ENCODE peak calls at places on chromosomes 4 and X, in seven cellular contexts. One of them, this sample, is unnamed. For H3K4me1, the result is how much of the 10 kb centered on the place peaks cover.

GRCh38 chr4:182297659-182298058 is 54.5 kb downstream of the TENM3 start:
- DNase-seq in SK-N-SH: no peak
- DNase-seq in tibial nerve: no peak
- DNase-seq in ovary: no peak
- DNase-seq in H1: no peak
- DNase-seq in A549: no peak
- DNase-seq in upper lobe of left lung: no peak
- DNase-seq in this sample: no peak

GRCh38 chrX:68705986-68706385 is 58.5 kb downstream of the STARD8 start:
- DNase-seq in SK-N-SH: no peak
- DNase-seq in tibial nerve: no peak
- DNase-seq in ovary: no peak
- DNase-seq in H1: no peak
- DNase-seq in A549: no peak
- DNase-seq in upper lobe of left lung: no peak
- DNase-seq in this sample: no peak

GRCh38 chr4:187059031-187059430 is 335.4 kb upstream of the FAT1 start:
- DNase-seq in SK-N-SH: no peak
- DNase-seq in tibial nerve: no peak
- DNase-seq in ovary: no peak
- DNase-seq in H1: no peak
- DNase-seq in A549: no peak
- DNase-seq in upper lobe of left lung: no peak
- DNase-seq in this sample: no peak

GRCh38 chr4:17030543-17030942 is 132.1 kb upstream of the LDB2 start:
- DNase-seq in SK-N-SH: no peak
- DNase-seq in tibial nerve: no peak
- DNase-seq in ovary: no peak
- DNase-seq in H1: no peak
- DNase-seq in A549: peak
- DNase-seq in upper lobe of left lung: no peak
- DNase-seq in this sample: no peak

GRCh38 chrX:84189125-84189524 is 1.1 kb upstream of the RPS6KA6 start:
- DNase-seq in SK-N-SH: no peak
- DNase-seq in tibial nerve: no peak
- DNase-seq in ovary: no peak
- DNase-seq in H1: no peak
- DNase-seq in A549: no peak
- DNase-seq in upper lobe of left lung: no peak
- DNase-seq in this sample: no peak

GRCh38 chr4:38663021-38663800 is 788 bp upstream of the KLF3 start:
- DNase-seq in SK-N-SH: no peak
- DNase-seq in tibial nerve: peak
- DNase-seq in ovary: peak
- DNase-seq in H1: peak
- DNase-seq in A549: peak
- DNase-seq in upper lobe of left lung: no peak
- DNase-seq in this sample: no peak

GRCh38 chr4:87465739-87466366 is 43.5 kb downstream of the NUDT9 start:
- DNase-seq in SK-N-SH: peak
- DNase-seq in tibial nerve: no peak
- DNase-seq in ovary: no peak
- DNase-seq in H1: no peak
- DNase-seq in A549: peak
- DNase-seq in upper lobe of left lung: no peak
- DNase-seq in this sample: no peak

GRCh38 chr4:90357117-90357710 is 230.0 kb downstream of the CCSER1 start:
- DNase-seq in SK-N-SH: peak
- DNase-seq in tibial nerve: no peak
- DNase-seq in ovary: no peak
- DNase-seq in H1: no peak
- DNase-seq in A549: peak
- DNase-seq in upper lobe of left lung: no peak
- DNase-seq in this sample: no peak

GRCh38 chr4:84606645-84607044 is 23.7 kb downstream of the CDS1 start:
- DNase-seq in SK-N-SH: no peak
- DNase-seq in tibial nerve: no peak
- DNase-seq in ovary: no peak
- DNase-seq in H1: no peak
- DNase-seq in A549: no peak
- DNase-seq in upper lobe of left lung: no peak
- DNase-seq in this sample: no peak

GRCh38 chrX:136694491-136695087 is 46.6 kb downstream of the CD40LG start:
- DNase-seq in SK-N-SH: peak
- DNase-seq in tibial nerve: no peak
- DNase-seq in ovary: no peak
- DNase-seq in H1: peak
- DNase-seq in A549: peak
- DNase-seq in upper lobe of left lung: no peak
- DNase-seq in this sample: no peak

GRCh38 chr4:1002131-1002630 is 9.0 kb upstream of the SLC26A1 start:
- DNase-seq in SK-N-SH: no peak
- DNase-seq in tibial nerve: peak
- DNase-seq in ovary: peak
- DNase-seq in H1: no peak
- DNase-seq in A549: no peak
- DNase-seq in upper lobe of left lung: peak
- DNase-seq in this sample: peak

GRCh38 chr4:74327751-74328150 is 19.5 kb downstream of the EPGN start:
- DNase-seq in SK-N-SH: no peak
- DNase-seq in tibial nerve: no peak
- DNase-seq in ovary: no peak
- DNase-seq in H1: no peak
- DNase-seq in A549: no peak
- DNase-seq in upper lobe of left lung: no peak
- DNase-seq in this sample: no peak

GRCh38 chr4:83320548-83320947 is 14.1 kb downstream of the HPSE start:
- DNase-seq in SK-N-SH: no peak
- DNase-seq in tibial nerve: peak
- DNase-seq in ovary: no peak
- DNase-seq in H1: no peak
- DNase-seq in A549: no peak
- DNase-seq in upper lobe of left lung: peak
- DNase-seq in this sample: peak

GRCh38 chr4:37795796-37796195 is 30.7 kb upstream of the PGM2 start:
- DNase-seq in SK-N-SH: no peak
- DNase-seq in tibial nerve: no peak
- DNase-seq in ovary: no peak
- DNase-seq in H1: no peak
- DNase-seq in A549: no peak
- DNase-seq in upper lobe of left lung: no peak
- DNase-seq in this sample: no peak

GRCh38 chr4:153465583-153465921 is 608 bp upstream of the TMEM131L start:
- DNase-seq in SK-N-SH: peak
- DNase-seq in tibial nerve: no peak
- DNase-seq in ovary: no peak
- DNase-seq in H1: peak
- DNase-seq in A549: peak
- DNase-seq in upper lobe of left lung: peak
- DNase-seq in this sample: peak

GRCh38 chr4:112119358-112119783 is 25.9 kb upstream of the FAM241A start:
- DNase-seq in SK-N-SH: no peak
- DNase-seq in tibial nerve: no peak
- DNase-seq in ovary: no peak
- DNase-seq in H1: no peak
- DNase-seq in A549: no peak
- DNase-seq in upper lobe of left lung: no peak
- DNase-seq in this sample: no peak

GRCh38 chr4:86117781-86118302 is 242.0 kb downstream of the MAPK10 start:
- DNase-seq in SK-N-SH: peak
- DNase-seq in tibial nerve: no peak
- DNase-seq in ovary: no peak
- DNase-seq in H1: no peak
- DNase-seq in A549: no peak
- DNase-seq in upper lobe of left lung: no peak
- DNase-seq in this sample: no peak

GRCh38 chr4:41526628-41527027 is 11.3 kb upstream of the LIMCH1 start:
- DNase-seq in SK-N-SH: no peak
- DNase-seq in tibial nerve: no peak
- DNase-seq in ovary: no peak
- DNase-seq in H1: no peak
- DNase-seq in A549: no peak
- DNase-seq in upper lobe of left lung: no peak
- DNase-seq in this sample: no peak

GRCh38 chr4:43423276-43423675 is 530.8 kb downstream of the GRXCR1 start:
- DNase-seq in SK-N-SH: no peak
- DNase-seq in tibial nerve: no peak
- DNase-seq in ovary: no peak
- DNase-seq in H1: no peak
- DNase-seq in A549: no peak
- DNase-seq in upper lobe of left lung: no peak
- DNase-seq in this sample: no peak

DNA sequence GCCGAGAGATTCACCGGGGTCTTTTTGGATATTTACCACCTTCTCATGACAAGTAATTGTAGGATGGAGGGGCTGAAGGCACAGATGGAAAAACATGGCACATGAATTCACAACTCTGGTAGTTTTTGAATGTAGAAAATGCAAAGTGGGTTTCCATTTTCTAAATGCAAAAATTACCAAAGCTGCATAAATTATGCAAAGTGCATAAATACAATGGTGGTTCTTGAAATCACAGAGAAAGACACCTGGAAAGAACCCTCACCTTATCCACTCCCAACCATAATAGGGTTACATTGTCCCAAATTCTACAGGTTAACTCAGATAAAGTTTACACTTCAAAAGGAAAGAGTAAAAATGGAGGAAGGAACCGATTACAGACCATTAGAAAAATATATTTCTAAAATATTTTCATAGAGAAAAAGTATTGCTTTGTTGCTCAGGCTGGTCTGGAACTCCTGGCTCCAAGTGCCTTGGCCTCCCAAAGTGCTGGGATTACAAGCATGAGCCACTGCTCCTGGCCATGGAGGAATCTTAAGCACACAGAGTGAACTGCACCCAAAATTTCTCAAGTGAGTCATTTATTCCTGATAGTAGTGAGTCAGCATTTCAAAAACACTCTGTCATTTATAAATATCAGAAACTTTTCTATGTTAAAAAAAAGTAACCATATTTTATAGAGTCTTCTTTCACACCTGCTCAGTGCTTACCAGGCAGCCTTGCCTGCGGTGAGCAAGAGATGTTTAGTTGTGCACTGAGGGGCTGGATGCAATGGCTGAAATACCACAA is 101.4 kb downstream of the FIP1L1 start:
- DNase-seq in SK-N-SH: no peak
- DNase-seq in tibial nerve: no peak
- DNase-seq in ovary: no peak
- DNase-seq in H1: no peak
- DNase-seq in A549: no peak
- DNase-seq in upper lobe of left lung: no peak
- DNase-seq in this sample: no peak
- H3K4me1 ChIP-seq in SK-N-SH: under half
- H3K4me1 ChIP-seq in tibial nerve: under half
- H3K4me1 ChIP-seq in ovary: under half
- H3K4me1 ChIP-seq in H1: under half
- H3K4me1 ChIP-seq in A549: under half
- H3K4me1 ChIP-seq in upper lobe of left lung: under half
- H3K4me1 ChIP-seq in this sample: under half

GRCh38 chr4:65669008-65669971 is 999 bp downstream of the EPHA5 start:
- DNase-seq in SK-N-SH: peak
- DNase-seq in tibial nerve: no peak
- DNase-seq in ovary: peak
- DNase-seq in H1: peak
- DNase-seq in A549: no peak
- DNase-seq in upper lobe of left lung: no peak
- DNase-seq in this sample: no peak
- TF ChIP-seq EP300 in SK-N-SH: no peak
- TF ChIP-seq EP300 in tibial nerve: no peak
- TF ChIP-seq EP300 in ovary: no peak
- TF ChIP-seq EP300 in H1: no peak
- TF ChIP-seq EP300 in A549: no peak
- TF ChIP-seq EP300 in upper lobe of left lung: no peak
- TF ChIP-seq EP300 in this sample: no peak

DNA sequence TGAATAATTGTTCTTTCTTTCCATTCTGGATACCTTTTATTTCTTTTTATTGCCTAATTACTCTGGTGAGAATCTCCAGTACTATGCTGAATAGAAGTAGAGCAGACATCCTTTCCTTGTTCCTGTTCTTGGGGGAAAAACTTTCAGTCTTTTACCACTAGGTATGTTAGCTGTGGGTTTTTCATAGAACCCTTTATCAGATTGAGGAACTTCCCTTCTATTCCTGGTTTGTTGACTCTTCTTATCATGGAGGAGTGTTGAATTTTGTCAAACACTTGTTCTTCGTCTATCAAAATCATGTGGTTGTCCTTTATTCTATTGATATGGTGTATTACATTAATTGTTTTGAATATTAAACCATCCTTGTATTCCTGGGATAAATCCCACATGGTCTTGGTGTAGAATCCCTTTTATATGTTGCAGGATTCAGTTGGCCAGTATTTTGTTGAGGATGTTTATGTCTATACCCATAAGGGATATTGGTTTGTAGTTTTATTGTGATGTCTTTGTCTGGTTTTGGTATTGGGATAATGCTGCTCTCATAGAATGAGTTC is 23.6 kb downstream of the SH3BP2 start:
- DNase-seq in SK-N-SH: no peak
- DNase-seq in tibial nerve: no peak
- DNase-seq in ovary: no peak
- DNase-seq in H1: no peak
- DNase-seq in A549: no peak
- DNase-seq in upper lobe of left lung: no peak
- DNase-seq in this sample: no peak
- H3K4me1 ChIP-seq in SK-N-SH: under half
- H3K4me1 ChIP-seq in tibial nerve: half or more
- H3K4me1 ChIP-seq in ovary: under half
- H3K4me1 ChIP-seq in H1: under half
- H3K4me1 ChIP-seq in A549: under half
- H3K4me1 ChIP-seq in upper lobe of left lung: half or more
- H3K4me1 ChIP-seq in this sample: under half

DNA sequence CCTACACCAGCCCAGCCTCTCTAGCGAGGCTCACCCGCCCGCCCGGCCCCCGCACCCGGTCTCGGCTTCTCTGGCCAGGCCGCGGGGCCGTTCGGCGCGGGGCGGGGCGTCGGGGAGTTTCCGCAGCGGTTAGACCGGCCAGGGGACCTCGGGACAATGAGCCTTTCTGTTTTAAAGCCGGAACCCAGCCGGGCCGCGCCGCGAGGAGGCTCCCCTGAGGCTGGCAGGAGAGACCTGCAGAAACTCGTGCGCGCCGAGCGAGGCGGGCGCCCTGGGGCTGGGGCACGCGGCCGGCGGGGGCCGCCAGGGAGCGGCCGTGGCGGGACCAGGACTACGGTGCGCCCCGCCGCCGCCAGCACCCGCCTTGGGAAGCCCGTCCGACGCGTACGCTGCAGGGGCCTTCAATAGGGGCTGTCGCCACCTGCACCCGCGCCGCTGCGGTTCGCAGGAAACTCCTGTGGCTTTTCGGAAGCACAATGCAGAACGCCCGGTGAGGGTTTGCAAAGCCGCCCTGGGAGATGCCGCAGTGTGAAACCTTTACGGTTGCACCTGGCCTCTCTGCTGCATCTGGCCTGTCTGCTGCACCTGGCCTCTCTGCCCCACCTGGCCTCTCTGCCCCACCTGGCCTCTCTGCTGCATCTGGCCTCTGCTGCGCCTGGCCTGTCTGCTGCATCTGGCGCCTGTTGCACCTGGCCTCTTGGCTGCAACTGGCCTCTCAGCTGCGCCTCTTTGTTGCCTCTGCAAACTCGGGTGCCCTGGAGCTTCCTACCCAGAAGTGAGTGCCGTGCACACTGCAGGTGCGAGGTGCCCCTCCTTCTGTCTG is 63.9 kb downstream of the TRAPPC11 start:
- DNase-seq in SK-N-SH: peak
- DNase-seq in tibial nerve: peak
- DNase-seq in ovary: peak
- DNase-seq in H1: peak
- DNase-seq in A549: no peak
- DNase-seq in upper lobe of left lung: peak
- DNase-seq in this sample: peak
- TF ChIP-seq EP300 in SK-N-SH: no peak
- TF ChIP-seq EP300 in tibial nerve: no peak
- TF ChIP-seq EP300 in ovary: no peak
- TF ChIP-seq EP300 in H1: no peak
- TF ChIP-seq EP300 in A549: no peak
- TF ChIP-seq EP300 in upper lobe of left lung: no peak
- TF ChIP-seq EP300 in this sample: no peak